ENCODE peak calls at places on chromosomes 6 and 20, in seven cellular contexts. W is GM10248, V is prostate gland, I is natural killer cell, U is tibial artery, B is adrenal gland, N is psoas muscle. H is an unnamed sample.

GRCh38 chr6:1388927-1389790 is at the start of gene FOXF2:
- DNase-seq in N (peak; percentile 54), U (no peak), I (no peak), W (no peak), B (no peak), V (no peak), H (no peak)

GRCh38 chr6:56019973-56020372 is 144.6 kb upstream of the BMP5 start:
- DNase-seq in W (no peak), B (no peak), U (no peak), I (no peak), N (no peak), V (no peak), H (no peak)

GRCh38 chr6:2760882-2761842 is 4.0 kb upstream of the WRNIP1 start:
- DNase-seq in N (no peak), I (no peak), W (no peak), B (no peak), U (no peak), V (no peak), H (no peak)

GRCh38 chr6:146153040-146153758 is 124.3 kb downstream of the GRM1 start:
- DNase-seq in B (no peak), W (peak; percentile 42), N (no peak), V (no peak), I (no peak), U (no peak), H (no peak)

GRCh38 chr20:11350126-11351005 is 567.3 kb upstream of the BTBD3 start:
- DNase-seq in W (no peak), V (peak; percentile 66), N (no peak), I (no peak), B (no peak), U (peak; percentile 27), H (no peak)

GRCh38 chr6:43125119-43125518 is 46.0 kb upstream of the SRF start:
- DNase-seq in V (no peak), B (no peak), N (no peak), U (no peak), W (no peak), I (no peak), H (no peak)

GRCh38 chr6:126117251-126117650 is 130.9 kb downstream of the TRMT11 start:
- DNase-seq in U (no peak), V (no peak), B (no peak), N (no peak), W (no peak), I (no peak), H (no peak)

GRCh38 chr20:48333707-48334106 is 494.1 kb downstream of the PREX1 start:
- DNase-seq in V (no peak), W (no peak), U (no peak), N (no peak), I (no peak), B (no peak), H (no peak)

GRCh38 chr6:6191476-6191875 is 129.0 kb downstream of the F13A1 start:
- DNase-seq in N (no peak), W (no peak), B (no peak), I (no peak), V (no peak), U (no peak), H (no peak)

GRCh38 chr6:145839653-145840052 is 25.1 kb upstream of the FBXO30 start:
- DNase-seq in I (no peak), N (no peak), W (no peak), V (no peak), U (no peak), B (no peak), H (no peak)

GRCh38 chr6:159693128-159693893 is at the start of gene SOD2:
- DNase-seq in W (peak; percentile 90), N (peak; percentile 94), I (peak; percentile 83), V (peak; percentile 76), U (peak; percentile 89), B (peak; percentile 96), H (peak; percentile 89)
- TF ChIP-seq CTCF in W (no peak), N (no peak), I (no peak), V (no peak), U (no peak), B (no peak), H (no peak)

GRCh38 chr6:4788953-4789584 is 12.9 kb downstream of the CDYL start:
- DNase-seq in I (no peak), W (peak; percentile 63), B (no peak), V (no peak), U (no peak), N (no peak), H (peak; percentile 50)
- TF ChIP-seq CTCF in I (no peak), W (no peak), B (no peak), V (no peak), U (no peak), N (no peak), H (no peak)

GRCh38 chr20:17883592-17884317 is 84.8 kb downstream of the SNX5 start:
- DNase-seq in V (no peak), W (no peak), U (no peak), B (no peak), N (no peak), I (no peak), H (no peak)
- TF ChIP-seq CTCF in V (no peak), W (no peak), U (no peak), B (no peak), N (no peak), I (no peak), H (no peak)

DNA sequence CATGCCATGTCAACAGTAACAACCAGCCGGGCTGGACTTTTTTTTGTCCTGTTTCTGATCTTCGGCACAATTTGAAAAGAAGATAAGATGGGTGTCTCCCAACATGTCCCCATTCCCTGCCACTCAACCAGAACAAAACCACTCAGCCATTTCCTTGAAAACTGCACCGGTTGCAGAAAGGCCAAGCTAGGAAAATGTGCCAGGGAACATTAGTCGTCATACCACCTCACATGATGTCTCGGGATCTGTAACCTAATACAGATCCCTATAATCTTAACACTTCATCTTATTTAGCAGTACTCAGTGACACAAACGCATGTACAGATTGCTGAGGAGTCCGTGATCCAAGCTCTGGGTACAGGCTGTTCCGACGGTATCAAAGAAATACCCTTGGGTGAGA is 46.5 kb downstream of the ALDH8A1 start:
- DNase-seq in V (no peak), N (no peak), B (no peak), W (no peak), I (no peak), U (no peak), H (no peak)
- TF ChIP-seq CTCF in V (no peak), N (no peak), B (no peak), W (no peak), I (no peak), U (no peak), H (no peak)

DNA sequence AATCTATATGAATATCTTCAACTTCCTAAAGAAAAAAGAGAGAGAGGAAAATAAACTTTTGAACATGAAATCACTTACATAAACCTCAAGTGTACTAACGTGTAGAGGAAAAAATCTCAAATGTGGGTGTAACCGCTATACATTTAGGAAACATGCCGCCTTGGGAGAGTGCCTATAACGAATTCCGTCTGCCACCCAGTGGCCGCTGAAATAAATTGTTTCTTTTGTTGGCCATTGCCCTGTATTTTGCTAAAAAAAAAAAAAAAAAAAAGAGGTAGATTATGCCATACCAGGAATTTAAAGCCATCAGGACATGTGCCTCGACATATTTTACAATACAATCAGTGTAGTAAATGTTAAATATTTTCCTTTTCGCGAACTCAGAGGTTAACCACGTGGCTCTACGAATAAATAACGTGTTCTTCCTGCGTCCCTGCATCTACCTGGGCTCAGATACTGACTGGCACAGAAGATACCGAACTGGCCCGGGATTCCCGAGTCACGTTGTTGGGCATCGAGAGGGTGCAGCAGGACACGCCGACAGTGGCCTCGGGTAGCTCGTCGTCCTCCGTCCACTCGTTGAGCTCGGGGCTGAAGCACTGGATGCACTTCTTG is 14.3 kb downstream of the KLHL31 start:
- DNase-seq in N (peak; percentile 50), U (peak; percentile 47), W (peak; percentile 38), V (peak; percentile 79), I (peak; percentile 55), B (peak; percentile 79), H (peak; percentile 22)
- TF ChIP-seq CTCF in N (peak; percentile 55), U (peak; percentile 26), W (peak; percentile 40), V (no peak), I (peak; percentile 69), B (peak; percentile 65), H (peak; percentile 39)